ENCODE peak calls at places on chromosome 7, in nine cellular contexts. Y, C, G, N, E, S, V, L and O are unnamed samples.

GRCh38 chr7:159095979-159096411 is 48.7 kb downstream of the VIPR2 start:
- DNase-seq in Y (no peak), C (no peak), G (no peak), N (no peak), E (no peak), S (no peak), V (peak), L (no peak), O (no peak)

GRCh38 chr7:82017334-82017943 is 247.6 kb upstream of the HGF start:
- DNase-seq in Y (no peak), C (no peak), G (peak), N (peak), E (no peak), S (peak), V (no peak), L (peak), O (peak)

GRCh38 chr7:137164251-137164650 is 179.3 kb downstream of the PTN start:
- DNase-seq in Y (no peak), C (no peak), G (no peak), N (no peak), E (no peak), S (no peak), V (no peak), L (no peak), O (no peak)

GRCh38 chr7:504221-505081 is 15.2 kb downstream of the PDGFA start:
- DNase-seq in Y (no peak), C (no peak), G (no peak), N (no peak), E (no peak), S (no peak), V (no peak), L (no peak), O (no peak)

GRCh38 chr7:84674236-84674913 is 479.8 kb upstream of the SEMA3A start:
- DNase-seq in Y (no peak), C (no peak), G (no peak), N (peak), E (no peak), S (peak), V (peak), L (no peak), O (no peak)

GRCh38 chr7:137953043-137953691 is 48.7 kb downstream of the CREB3L2 start:
- DNase-seq in Y (no peak), C (no peak), G (peak), N (peak), E (no peak), S (peak), V (no peak), L (no peak), O (peak)

GRCh38 chr7:71350680-71351079 is 218.7 kb downstream of the GALNT17 start:
- DNase-seq in Y (no peak), C (no peak), G (no peak), N (no peak), E (no peak), S (no peak), V (no peak), L (no peak), O (no peak)

GRCh38 chr7:40470111-40470736 is 335.4 kb downstream of the SUGCT start:
- DNase-seq in Y (peak), C (no peak), G (no peak), N (peak), E (no peak), S (no peak), V (no peak), L (no peak), O (no peak)

GRCh38 chr7:148422028-148422427 is 168.5 kb upstream of the C7orf33 start:
- DNase-seq in Y (no peak), C (no peak), G (no peak), N (no peak), E (no peak), S (no peak), V (no peak), L (no peak), O (no peak)

GRCh38 chr7:30778246-30779025 is 7.2 kb downstream of the MINDY4 start:
- DNase-seq in Y (peak), C (no peak), G (no peak), N (peak), E (no peak), S (peak), V (peak), L (no peak), O (no peak)

GRCh38 chr7:1763033-1763432 is 93.0 kb downstream of the ELFN1 start:
- DNase-seq in Y (no peak), C (no peak), G (no peak), N (no peak), E (no peak), S (no peak), V (no peak), L (no peak), O (no peak)

GRCh38 chr7:1758859-1759521 is 88.9 kb downstream of the ELFN1 start:
- DNase-seq in Y (no peak), C (no peak), G (no peak), N (no peak), E (no peak), S (no peak), V (peak), L (no peak), O (no peak)

GRCh38 chr7:1758417-1758858 is 88.4 kb downstream of the ELFN1 start:
- DNase-seq in Y (no peak), C (peak), G (peak), N (peak), E (no peak), S (peak), V (peak), L (peak), O (no peak)

GRCh38 chr7:1762238-1762945 is 92.3 kb downstream of the ELFN1 start:
- DNase-seq in Y (no peak), C (no peak), G (no peak), N (no peak), E (no peak), S (no peak), V (peak), L (no peak), O (no peak)

GRCh38 chr7:1761097-1761496 is 91.0 kb downstream of the ELFN1 start:
- DNase-seq in Y (no peak), C (no peak), G (no peak), N (no peak), E (no peak), S (no peak), V (peak), L (no peak), O (no peak)
- TF ChIP-seq CTCF in Y (no peak), C (no peak), G (no peak), N (no peak), E (no peak), S (no peak), V (no peak), L (no peak), O (no peak)

GRCh38 chr7:112886171-112886570 is 96.0 kb upstream of the TMEM168 start:
- DNase-seq in Y (no peak), C (no peak), G (no peak), N (no peak), E (no peak), S (no peak), V (no peak), L (no peak), O (no peak)
- TF ChIP-seq CTCF in Y (no peak), C (no peak), G (no peak), N (no peak), E (no peak), S (no peak), V (no peak), L (no peak), O (no peak)

GRCh38 chr7:152030561-152030960 is 5.1 kb downstream of the GALNT11 start:
- DNase-seq in Y (no peak), C (no peak), G (no peak), N (no peak), E (no peak), S (no peak), V (no peak), L (no peak), O (no peak)

GRCh38 chr7:152025937-152026890 is 740 bp downstream of the GALNT11 start:
- DNase-seq in Y (no peak), C (peak), G (no peak), N (no peak), E (no peak), S (no peak), V (peak), L (no peak), O (no peak)

DNA sequence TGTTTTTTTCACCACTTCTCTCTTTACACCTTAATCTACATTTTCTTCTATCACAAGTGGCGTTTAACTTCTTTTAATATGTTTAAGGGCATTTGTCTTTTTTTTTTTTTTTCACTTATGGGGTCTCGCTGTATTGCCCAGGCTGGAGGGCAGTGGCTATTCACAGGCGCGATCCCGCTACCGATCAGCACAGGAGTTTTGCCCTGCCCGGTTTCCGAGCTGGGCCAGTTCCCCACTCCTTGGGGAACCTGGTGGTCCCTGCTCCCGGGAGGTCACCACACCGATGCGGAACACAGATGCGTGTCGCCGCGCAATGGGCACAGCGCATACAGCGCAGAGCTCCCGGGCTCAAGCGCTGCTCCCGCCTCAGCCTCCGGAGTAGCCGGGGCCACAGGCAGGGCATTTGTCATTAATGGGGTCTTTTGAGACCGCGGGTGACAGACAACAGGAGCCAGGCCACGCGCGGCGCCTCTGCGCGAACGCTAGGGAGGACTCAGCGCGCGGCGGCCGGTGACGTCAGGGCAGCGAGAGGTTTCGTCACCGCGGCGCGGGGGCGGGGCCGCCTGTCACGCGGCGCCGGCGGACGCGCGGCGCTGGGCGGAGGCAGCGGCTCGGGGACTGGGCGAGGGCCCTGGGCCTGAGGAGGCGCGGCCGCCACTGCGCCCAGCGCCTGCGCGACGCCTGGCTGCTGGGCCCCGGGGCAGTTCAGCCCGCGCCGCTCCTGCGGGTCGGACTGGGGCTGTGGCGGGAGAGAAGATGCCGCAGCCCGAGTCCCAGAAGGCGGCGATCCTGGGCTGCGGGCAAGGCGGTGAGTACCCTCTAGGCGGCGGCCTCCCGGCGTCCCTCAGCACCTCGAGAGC is at the start of gene GALNT11:
- DNase-seq in Y (peak), C (peak), G (peak), N (peak), E (peak), S (peak), V (peak), L (no peak), O (peak)
- TF ChIP-seq CTCF in Y (peak), C (peak), G (peak), N (no peak), E (peak), S (peak), V (peak), L (no peak), O (peak)

DNA sequence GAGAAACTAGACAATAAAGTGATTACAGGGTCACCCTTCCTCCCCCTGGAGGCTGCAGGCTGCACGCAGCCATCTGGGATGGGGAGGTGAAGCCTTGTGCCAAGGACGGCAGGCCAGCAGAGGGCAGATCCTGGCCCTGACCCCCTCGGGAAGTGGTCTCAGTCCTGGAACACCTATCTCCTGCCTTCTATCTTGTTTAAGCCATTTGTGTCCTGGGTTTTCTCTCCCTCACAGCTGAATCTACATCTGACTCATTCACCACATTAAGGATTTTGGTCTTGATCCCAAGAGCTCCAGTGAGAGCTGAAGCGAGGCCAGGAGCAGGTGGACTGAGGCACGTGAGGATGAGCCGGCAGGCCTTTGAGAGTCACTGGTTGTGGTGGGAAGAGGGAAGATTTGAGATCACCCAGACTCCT is 16.4 kb upstream of the PARP12 start:
- DNase-seq in Y (no peak), C (no peak), G (peak), N (peak), E (no peak), S (peak), V (peak), L (peak), O (peak)
- TF ChIP-seq CTCF in Y (peak), C (no peak), G (peak), N (peak), E (peak), S (peak), V (peak), L (peak), O (peak)